ENCODE peak calls at places on chromosomes 13 and 19, in seven cellular contexts. F is RWPE1; M is GF-D8; L is activated T-cell treated with anti-CD3 and anti-CD28 coated beads, Interleukin-2, amount 50 U/mL, for 4 hours; X is astrocyte; W is adrenal gland; P is T-cell. J is an unnamed sample.

GRCh38 chr13:92074658-92075057 is 676.2 kb downstream of the GPC5 start:
- DNase-seq in F (no peak), M (no peak), L (no peak), X (no peak), W (no peak), P (no peak), J (no peak)

GRCh38 chr19:2589441-2589840 is 113.1 kb downstream of the GNG7 start:
- DNase-seq in F (no peak), M (no peak), L (no peak), X (no peak), W (no peak), P (no peak), J (no peak)

GRCh38 chr19:3357731-3358391 is 8.5 kb upstream of the NFIC start:
- DNase-seq in F (no peak), M (no peak), L (no peak), X (no peak), W (no peak), P (peak), J (no peak)

GRCh38 chr19:50024719-50025021 is 502 bp downstream of the VRK3 start:
- DNase-seq in F (no peak), M (no peak), L (no peak), X (no peak), W (no peak), P (no peak), J (no peak)

GRCh38 chr19:39705578-39706188 is 1.4 kb downstream of the LGALS14 start:
- DNase-seq in F (no peak), M (peak), L (no peak), X (no peak), W (no peak), P (peak), J (no peak)

GRCh38 chr19:33418871-33419762 is 45.6 kb downstream of the CEBPG start:
- DNase-seq in F (no peak), M (no peak), L (no peak), X (no peak), W (no peak), P (no peak), J (no peak)

GRCh38 chr19:36939153-36939552 is 23.0 kb downstream of the ZNF568 start:
- DNase-seq in F (no peak), M (no peak), L (no peak), X (peak), W (no peak), P (no peak), J (no peak)

GRCh38 chr19:43798546-43799409 is 3.5 kb downstream of the LYPD5 start:
- DNase-seq in F (peak), M (no peak), L (peak), X (no peak), W (no peak), P (peak), J (no peak)

GRCh38 chr13:53338760-53339159 is 310.1 kb downstream of the OLFM4 start:
- DNase-seq in F (no peak), M (no peak), L (no peak), X (no peak), W (no peak), P (no peak), J (no peak)

GRCh38 chr13:113318956-113319355 is 21.9 kb downstream of the LAMP1 start:
- DNase-seq in F (no peak), M (no peak), L (no peak), X (no peak), W (no peak), P (no peak), J (no peak)

GRCh38 chr19:48963371-48964204 is 1.5 kb upstream of the FTL start:
- DNase-seq in F (peak), M (peak), L (peak), X (peak), W (peak), P (peak), J (peak)

GRCh38 chr19:28905996-28906395 is 307.0 kb downstream of the UQCRFS1 start:
- DNase-seq in F (no peak), M (no peak), L (no peak), X (no peak), W (no peak), P (no peak), J (no peak)

GRCh38 chr13:48656621-48657020 is 2.9 kb downstream of the CYSLTR2 start:
- DNase-seq in F (no peak), M (peak), L (no peak), X (no peak), W (no peak), P (no peak), J (no peak)

GRCh38 chr13:92307752-92308151 is 909.3 kb downstream of the GPC5 start:
- DNase-seq in F (no peak), M (no peak), L (no peak), X (no peak), W (no peak), P (no peak), J (no peak)

GRCh38 chr13:110812111-110812868 is 98.8 kb downstream of the ING1 start:
- DNase-seq in F (no peak), M (no peak), L (no peak), X (peak), W (no peak), P (no peak), J (no peak)

GRCh38 chr19:535017-535835 is 3.7 kb downstream of the CDC34 start:
- DNase-seq in F (no peak), M (no peak), L (no peak), X (no peak), W (no peak), P (no peak), J (peak)

GRCh38 chr13:22940090-22940710 is 240.6 kb upstream of the SGCG start:
- DNase-seq in F (no peak), M (no peak), L (no peak), X (no peak), W (no peak), P (no peak), J (no peak)

GRCh38 chr13:34035676-34036325 is 217.9 kb downstream of the RFC3 start:
- DNase-seq in F (peak), M (no peak), L (no peak), X (no peak), W (no peak), P (no peak), J (no peak)

GRCh38 chr13:33105387-33106005 is 89.3 kb downstream of the KL start:
- DNase-seq in F (no peak), M (no peak), L (no peak), X (no peak), W (no peak), P (no peak), J (no peak)

GRCh38 chr19:7257148-7258041 is 36.8 kb downstream of the INSR start:
- DNase-seq in F (peak), M (no peak), L (no peak), X (peak), W (peak), P (no peak), J (no peak)

GRCh38 chr13:69243366-69243765 is 864.3 kb upstream of the ATXN8OS start:
- DNase-seq in F (no peak), M (no peak), L (no peak), X (no peak), W (no peak), P (no peak), J (no peak)

GRCh38 chr19:33194884-33195710 is 967 bp downstream of the LRP3 start:
- DNase-seq in F (no peak), M (no peak), L (no peak), X (no peak), W (peak), P (no peak), J (peak)

GRCh38 chr19:16115309-16116039 is 3.8 kb downstream of the RAB8A start:
- DNase-seq in F (no peak), M (no peak), L (no peak), X (no peak), W (no peak), P (no peak), J (no peak)

GRCh38 chr13:44692173-44692713 is 116.1 kb upstream of the TSC22D1 start:
- DNase-seq in F (no peak), M (no peak), L (no peak), X (peak), W (no peak), P (no peak), J (no peak)

GRCh38 chr13:33111414-33112110 is 95.3 kb downstream of the KL start:
- DNase-seq in F (no peak), M (no peak), L (no peak), X (peak), W (no peak), P (no peak), J (peak)

GRCh38 chr19:29510701-29511265 is 15.0 kb upstream of the VSTM2B start:
- DNase-seq in F (no peak), M (no peak), L (peak), X (no peak), W (no peak), P (no peak), J (no peak)

GRCh38 chr19:14443632-14444216 is 10.6 kb downstream of the PKN1 start:
- DNase-seq in F (no peak), M (no peak), L (no peak), X (no peak), W (no peak), P (no peak), J (no peak)

GRCh38 chr19:45528744-45529453 is 21.6 kb downstream of the VASP start:
- DNase-seq in F (peak), M (no peak), L (no peak), X (no peak), W (peak), P (peak), J (no peak)

GRCh38 chr19:14349426-14349825 is 31.8 kb upstream of the ADGRE5 start:
- DNase-seq in F (no peak), M (no peak), L (no peak), X (no peak), W (no peak), P (no peak), J (no peak)

GRCh38 chr19:18522124-18522861 is 423 bp upstream of the ELL start:
- DNase-seq in F (peak), M (peak), L (peak), X (peak), W (peak), P (peak), J (peak)

GRCh38 chr13:73702419-73703071 is 431.7 kb downstream of the KLF12 start:
- DNase-seq in F (peak), M (no peak), L (no peak), X (no peak), W (no peak), P (peak), J (no peak)

GRCh38 chr13:113023694-113024430 is 54.8 kb downstream of the MCF2L start:
- DNase-seq in F (no peak), M (no peak), L (no peak), X (no peak), W (no peak), P (no peak), J (no peak)